ENCODE peak calls at places on chromosomes 16 and 17, in ten cellular contexts. M is NCI-H187 treated with DMSO at 0.1 percent for 48 hours; B is skeletal muscle cell; S is esophagus squamous epithelium; Z is activated CD8-positive, alpha-beta memory T cell treated with anti-CD3 and anti-CD28 coated beads for 4 hours; O is activated CD4-positive, alpha-beta T cell treated with anti-CD3 and anti-CD28 coated beads for 24 hours; X is naive thymus-derived CD8-positive, alpha-beta T cell; C is midbrain; D is activated gamma-delta T cell; T is AG09309. I is an unnamed sample.

GRCh38 chr16:31006086-31006385 is 4.4 kb downstream of the STX1B start:
- DNase-seq in C (no peak), S (no peak), X (no peak), M (no peak), D (no peak), B (no peak), O (no peak), T (no peak), Z (no peak), I (no peak)

GRCh38 chr17:66192378-66192687 is 400 bp upstream of the CEP112 start:
- DNase-seq in D (no peak), O (no peak), T (no peak), B (no peak), C (no peak), Z (no peak), S (no peak), X (no peak), M (no peak), I (no peak)

GRCh38 chr16:4414187-4414909 is 2.0 kb downstream of the CORO7 start:
- DNase-seq in M (no peak), S (no peak), Z (peak), O (peak), D (no peak), C (no peak), X (peak), T (no peak), B (no peak), I (no peak)

GRCh38 chr16:73196670-73197069 is 148.7 kb upstream of the ZFHX3 start:
- DNase-seq in C (peak), T (no peak), X (peak), S (no peak), M (no peak), B (no peak), D (no peak), Z (no peak), O (no peak), I (no peak)

GRCh38 chr16:53378138-53378537 is 56.1 kb upstream of the RBL2 start:
- DNase-seq in D (no peak), S (no peak), Z (no peak), C (no peak), O (no peak), B (no peak), M (no peak), X (no peak), T (no peak), I (no peak)

GRCh38 chr16:3785413-3785812 is 68.1 kb upstream of the TRAP1 start:
- DNase-seq in O (no peak), M (no peak), C (no peak), D (no peak), Z (no peak), S (no peak), X (no peak), T (no peak), B (no peak), I (no peak)

GRCh38 chr17:55672585-55673501 is 49.8 kb downstream of the TMEM100 start:
- DNase-seq in S (no peak), B (no peak), D (no peak), T (no peak), Z (no peak), O (no peak), M (no peak), X (no peak), C (no peak), I (no peak)

GRCh38 chr17:2390199-2390880 is 10.5 kb downstream of the MNT start:
- DNase-seq in O (no peak), X (no peak), B (no peak), Z (no peak), D (no peak), M (no peak), T (no peak), S (no peak), C (no peak), I (no peak)

GRCh38 chr17:22492331-22492730 is 800.0 kb downstream of the KCNJ18 start:
- DNase-seq in O (no peak), C (no peak), S (no peak), T (no peak), Z (no peak), M (no peak), X (no peak), D (no peak), B (no peak), I (no peak)

GRCh38 chr16:12538667-12539081 is 265.0 kb downstream of the CPPED1 start:
- DNase-seq in X (no peak), B (no peak), S (no peak), D (no peak), O (no peak), M (peak), Z (no peak), C (no peak), T (no peak), I (no peak)

GRCh38 chr17:49986396-49987289 is 8.4 kb downstream of the DLX3 start:
- DNase-seq in B (no peak), S (no peak), T (no peak), O (no peak), M (no peak), Z (no peak), D (no peak), X (no peak), C (no peak), I (no peak)

GRCh38 chr16:649646-650045 is 481 bp downstream of the WDR90 start:
- DNase-seq in M (no peak), D (no peak), Z (no peak), B (no peak), T (no peak), O (no peak), X (no peak), C (no peak), S (no peak), I (no peak)

GRCh38 chr17:10025976-10026785 is 121.1 kb upstream of the RCVRN start:
- DNase-seq in T (no peak), B (no peak), O (no peak), Z (no peak), D (no peak), C (peak), X (no peak), S (no peak), M (no peak), I (no peak)

GRCh38 chr17:16352303-16352837 is 899 bp downstream of the CENPV start:
- DNase-seq in C (peak), O (peak), T (no peak), B (no peak), X (peak), Z (no peak), M (no peak), D (no peak), S (no peak), I (no peak)

GRCh38 chr16:87686697-87687570 is 78.9 kb downstream of the KLHDC4 start:
- DNase-seq in Z (no peak), D (no peak), O (no peak), X (no peak), B (no peak), S (no peak), T (no peak), C (peak), M (no peak), I (no peak)

GRCh38 chr17:2749784-2750181 is 331 bp upstream of the CCDC92B start:
- DNase-seq in D (peak), O (peak), S (no peak), C (peak), Z (peak), M (no peak), X (peak), T (no peak), B (peak), I (peak)

GRCh38 chr17:51541215-51541614 is 280.9 kb downstream of the UTP18 start:
- DNase-seq in O (no peak), B (no peak), S (no peak), D (no peak), T (no peak), Z (no peak), M (no peak), X (no peak), C (no peak), I (no peak)

GRCh38 chr16:4915226-4915761 is 21.7 kb downstream of the PPL start:
- DNase-seq in C (no peak), T (peak), O (no peak), Z (no peak), S (no peak), B (peak), X (no peak), D (no peak), M (no peak), I (peak)

GRCh38 chr16:66489385-66489784 is 60.5 kb downstream of the TK2 start:
- DNase-seq in T (no peak), B (no peak), M (no peak), S (no peak), O (no peak), X (no peak), D (no peak), C (no peak), Z (no peak), I (no peak)

GRCh38 chr17:66950886-66951604 is 13.5 kb upstream of the CACNG4 start:
- DNase-seq in D (no peak), T (no peak), S (no peak), O (no peak), C (no peak), B (no peak), M (no peak), X (no peak), Z (no peak), I (no peak)

GRCh38 chr17:78532311-78532710 is 44.9 kb downstream of the DNAH17 start:
- DNase-seq in Z (no peak), S (no peak), B (no peak), X (no peak), T (no peak), O (no peak), D (no peak), M (no peak), C (no peak), I (no peak)

GRCh38 chr16:57023541-57024249 is 34.3 kb downstream of the NLRC5 start:
- DNase-seq in M (no peak), X (peak), S (no peak), T (no peak), C (no peak), Z (peak), D (peak), O (peak), B (no peak), I (no peak)